ENCODE peak calls at places on chromosomes 11 and 22, in four cellular contexts. D is PC-3, V is dorsolateral prefrontal cortex, Q is IMR-90. Z is an unnamed sample.
A peak's percentile ranks its signal among the peaks of the same experiment; 100 is the strongest.

GRCh38 chr11:65314501-65315203 is at the start of gene CDC42EP2:
- DNase-seq in D (peak; percentile 94), V (peak; percentile 79), Q (peak; percentile 80), Z (no peak)

GRCh38 chr22:20750461-20751184 is 23.3 kb upstream of the SERPIND1 start:
- DNase-seq in D (peak; percentile 76), V (peak; percentile 69), Q (peak; percentile 90), Z (peak; percentile 48)

GRCh38 chr11:72574046-72574445 is 100.2 kb downstream of the PDE2A start:
- DNase-seq in D (no peak), V (no peak), Q (no peak), Z (no peak)

GRCh38 chr11:23164022-23164421 is 303.7 kb upstream of the CCDC179 start:
- DNase-seq in D (no peak), V (no peak), Q (no peak), Z (no peak)

GRCh38 chr22:43861529-43861928 is 784 bp downstream of the SULT4A1 start:
- DNase-seq in D (no peak), V (peak; percentile 56), Q (peak; percentile 52), Z (no peak)

GRCh38 chr11:73383249-73384126 is 7.3 kb downstream of the RELT start:
- DNase-seq in D (no peak), V (peak; percentile 37), Q (no peak), Z (no peak)

GRCh38 chr22:18076060-18076497 is 1.7 kb upstream of the PEX26 start:
- DNase-seq in D (peak; percentile 95), V (peak; percentile 74), Q (peak; percentile 91), Z (no peak)

GRCh38 chr22:40463017-40463631 is 92.7 kb downstream of the SGSM3 start:
- DNase-seq in D (no peak), V (no peak), Q (no peak), Z (no peak)

DNA sequence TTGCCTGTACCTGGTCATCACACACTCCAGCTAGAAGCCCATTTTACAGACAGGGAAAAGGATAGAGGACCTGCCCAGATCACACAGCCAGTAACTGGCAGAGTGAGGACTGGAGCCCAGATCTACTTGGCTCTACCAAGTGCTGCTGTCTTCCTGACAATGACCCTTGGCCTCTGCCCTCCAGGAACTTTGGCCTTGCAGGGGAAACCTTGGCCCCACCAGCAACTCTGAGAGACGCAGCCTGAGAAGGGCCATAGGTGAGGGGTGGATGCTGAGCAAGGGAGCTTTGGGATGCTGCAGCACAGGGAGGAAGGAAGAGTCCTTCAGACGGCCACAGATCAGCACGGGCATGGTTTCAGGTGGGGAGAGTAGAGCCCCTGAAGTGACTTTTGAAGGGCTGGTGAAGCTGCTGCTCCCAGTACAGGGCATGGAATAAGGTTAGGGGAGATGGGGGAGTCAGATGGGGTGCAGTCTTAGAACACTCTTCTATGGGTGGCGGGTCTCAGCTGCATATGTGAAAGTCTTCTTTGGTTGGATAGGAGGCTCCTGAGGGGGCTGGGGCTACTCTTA is 2.0 kb upstream of the CAPN5 start:
- DNase-seq in D (no peak), V (no peak), Q (no peak), Z (no peak)
- H3K27ac ChIP-seq in D (no peak overlapping the region), V (no peak overlapping the region), Q (no peak overlapping the region), Z (no peak overlapping the region)

GRCh38 chr11:83033972-83034672 is 37.6 kb downstream of the RAB30 start:
- DNase-seq in D (peak; percentile 73), V (peak; percentile 38), Q (peak; percentile 71), Z (no peak)
- H3K27ac ChIP-seq in D (peak overlapping the region; percentile 64), V (peak overlapping the region; percentile 87), Q (peak overlapping the region; percentile 51), Z (peak overlapping the region; percentile 46)

GRCh38 chr11:1825039-1825740 is 9.6 kb upstream of the SYT8 start:
- DNase-seq in D (no peak), V (no peak), Q (no peak), Z (no peak)

GRCh38 chr11:1826552-1827094 is 8.2 kb upstream of the SYT8 start:
- DNase-seq in D (peak; percentile 43), V (no peak), Q (peak; percentile 59), Z (no peak)

GRCh38 chr11:1824221-1825038 is 10.4 kb upstream of the SYT8 start:
- DNase-seq in D (no peak), V (no peak), Q (no peak), Z (no peak)

GRCh38 chr11:1827095-1827797 is 7.5 kb upstream of the SYT8 start:
- DNase-seq in D (peak; percentile 90), V (peak; percentile 84), Q (peak; percentile 65), Z (no peak)

DNA sequence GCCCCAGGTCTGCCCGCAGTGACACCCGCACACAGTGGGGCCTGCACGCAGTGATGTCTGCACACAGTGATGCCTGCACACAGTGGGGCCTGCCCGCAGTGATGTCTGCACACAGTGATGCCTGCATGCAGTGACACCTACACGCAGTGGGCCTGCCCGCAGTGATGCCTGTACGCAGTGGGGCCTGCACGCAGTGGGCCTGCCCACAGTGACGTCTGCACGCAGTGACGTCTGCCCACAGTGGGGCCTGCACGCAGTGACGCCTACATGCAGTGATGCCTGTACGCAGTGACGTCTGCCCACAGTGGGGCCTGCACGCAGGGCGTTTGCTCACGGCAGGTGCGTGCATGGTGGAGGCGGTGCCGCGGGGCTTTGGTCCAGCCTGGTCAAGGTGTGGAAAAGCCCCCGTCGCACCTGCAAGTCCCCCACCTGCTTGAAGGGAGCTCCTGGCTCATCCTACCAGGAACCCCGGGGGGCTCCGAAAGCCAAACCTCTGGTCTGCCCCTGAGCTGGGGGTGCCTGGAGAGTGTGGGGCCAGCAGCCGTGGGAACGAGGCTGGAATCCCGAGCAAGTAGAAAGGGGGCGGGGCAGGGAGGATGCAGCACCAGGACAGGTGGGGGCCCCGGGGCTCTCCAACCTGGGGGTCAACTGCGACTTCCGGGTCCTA is 8.9 kb upstream of the SYT8 start:
- DNase-seq in D (no peak), V (no peak), Q (no peak), Z (no peak)
- H3K27ac ChIP-seq in D (no peak overlapping the region), V (no peak overlapping the region), Q (no peak overlapping the region), Z (no peak overlapping the region)

DNA sequence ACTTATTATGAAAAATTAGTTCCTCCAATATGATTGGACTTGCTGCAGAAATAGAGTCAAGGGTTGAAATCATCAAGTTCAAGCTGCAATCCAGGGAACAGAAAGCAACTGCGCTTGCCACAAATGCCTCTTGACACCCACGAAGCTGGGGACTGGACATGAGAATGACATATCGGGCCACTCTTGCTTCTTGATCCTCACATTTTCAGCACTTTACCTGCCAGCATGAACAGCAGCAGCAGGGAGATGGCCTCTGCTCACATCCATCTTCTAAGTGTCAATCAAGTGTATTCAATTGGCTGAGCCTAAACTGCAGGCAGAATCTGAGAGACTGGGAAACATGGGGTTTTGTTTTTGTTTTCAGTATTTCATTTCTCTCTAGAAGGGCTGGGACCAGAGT is 64.2 kb upstream of the SNX19 start:
- DNase-seq in D (no peak), V (no peak), Q (no peak), Z (no peak)
- H3K27ac ChIP-seq in D (no peak overlapping the region), V (no peak overlapping the region), Q (no peak overlapping the region), Z (no peak overlapping the region)

Z was measured in epithelial cell of prostate.